ENCODE peak calls at places on chromosomes 4 and X, in seven cellular contexts. L is HCT116, F is SK-N-SH, S is HepG2, Z is Panc1, K is GM12878, I is K562. W is an unnamed sample.

GRCh38 chr4:83207497-83208105 is 77.0 kb downstream of the COQ2 start:
- DNase-seq in L (peak; percentile 83), F (no peak), S (no peak), Z (no peak), K (no peak), I (no peak), W (peak; percentile 64)

GRCh38 chr4:94455081-94455480 is 3.3 kb downstream of the PDLIM5 start:
- DNase-seq in L (no peak), F (no peak), S (peak; percentile 68), Z (no peak), K (no peak), I (no peak), W (no peak)

GRCh38 chr4:141686146-141686775 is 49.9 kb downstream of the IL15 start:
- DNase-seq in L (peak; percentile 67), F (no peak), S (no peak), Z (no peak), K (no peak), I (no peak), W (no peak)

GRCh38 chr4:23614284-23614892 is 275.5 kb downstream of the PPARGC1A start:
- DNase-seq in L (no peak), F (peak; percentile 33), S (peak; percentile 50), Z (no peak), K (no peak), I (peak; percentile 7), W (peak; percentile 76)

GRCh38 chrX:130172127-130172834 is 519 bp downstream of the RAB33A start:
- DNase-seq in L (no peak), F (peak; percentile 48), S (no peak), Z (no peak), K (no peak), I (no peak), W (peak; percentile 15)

GRCh38 chr4:80185787-80186548 is 11.3 kb upstream of the PRDM8 start:
- DNase-seq in L (no peak), F (no peak), S (no peak), Z (no peak), K (no peak), I (no peak), W (peak; percentile 26)

GRCh38 chrX:103475381-103475780 is 43.9 kb downstream of the RAB40A start:
- DNase-seq in L (no peak), F (no peak), S (no peak), Z (no peak), K (no peak), I (no peak), W (no peak)

GRCh38 chrX:107715331-107716044 is 60.1 kb downstream of the TSC22D3 start:
- DNase-seq in L (no peak), F (peak; percentile 30), S (no peak), Z (no peak), K (no peak), I (no peak), W (no peak)

GRCh38 chr4:113675731-113676707 is 85.5 kb downstream of the CAMK2D start:
- DNase-seq in L (no peak), F (no peak), S (peak; percentile 21), Z (no peak), K (no peak), I (no peak), W (no peak)

GRCh38 chrX:39440734-39441305 is 639.6 kb downstream of the MID1IP1 start:
- DNase-seq in L (no peak), F (no peak), S (no peak), Z (no peak), K (no peak), I (no peak), W (no peak)

GRCh38 chr4:53640576-53641459 is 49.5 kb upstream of the LNX1 start:
- DNase-seq in L (no peak), F (no peak), S (no peak), Z (no peak), K (peak; percentile 76), I (no peak), W (no peak)

GRCh38 chr4:73573794-73574528 is 46.3 kb downstream of the RASSF6 start:
- DNase-seq in L (peak; percentile 54), F (peak; percentile 37), S (peak; percentile 79), Z (peak; percentile 24), K (peak; percentile 51), I (peak; percentile 16), W (peak; percentile 96)

GRCh38 chr4:150722908-150723362 is 141.0 kb downstream of the MAB21L2 start:
- DNase-seq in L (no peak), F (no peak), S (no peak), Z (no peak), K (no peak), I (no peak), W (peak; percentile 40)

GRCh38 chr4:120801171-120801758 is 121.3 kb downstream of the PRDM5 start:
- DNase-seq in L (no peak), F (peak; percentile 78), S (no peak), Z (no peak), K (no peak), I (no peak), W (no peak)

GRCh38 chr4:67020079-67020807 is 525.1 kb downstream of the CENPC start:
- DNase-seq in L (no peak), F (no peak), S (no peak), Z (no peak), K (no peak), I (no peak), W (peak; percentile 4)

GRCh38 chr4:165398570-165398969 is 19.8 kb downstream of the CPE start:
- DNase-seq in L (peak; percentile 50), F (peak; percentile 59), S (no peak), Z (no peak), K (no peak), I (peak; percentile 20), W (peak; percentile 67)

GRCh38 chrX:130253916-130254315 is 14.8 kb downstream of the ZNF280C start:
- DNase-seq in L (no peak), F (no peak), S (no peak), Z (no peak), K (no peak), I (no peak), W (no peak)

GRCh38 chrX:148541461-148541983 is 41.1 kb downstream of the AFF2 start:
- DNase-seq in L (no peak), F (no peak), S (no peak), Z (no peak), K (no peak), I (no peak), W (no peak)

GRCh38 chr4:171025776-171026175 is 787.4 kb upstream of the GALNTL6 start:
- DNase-seq in L (no peak), F (no peak), S (no peak), Z (no peak), K (no peak), I (no peak), W (no peak)

DNA sequence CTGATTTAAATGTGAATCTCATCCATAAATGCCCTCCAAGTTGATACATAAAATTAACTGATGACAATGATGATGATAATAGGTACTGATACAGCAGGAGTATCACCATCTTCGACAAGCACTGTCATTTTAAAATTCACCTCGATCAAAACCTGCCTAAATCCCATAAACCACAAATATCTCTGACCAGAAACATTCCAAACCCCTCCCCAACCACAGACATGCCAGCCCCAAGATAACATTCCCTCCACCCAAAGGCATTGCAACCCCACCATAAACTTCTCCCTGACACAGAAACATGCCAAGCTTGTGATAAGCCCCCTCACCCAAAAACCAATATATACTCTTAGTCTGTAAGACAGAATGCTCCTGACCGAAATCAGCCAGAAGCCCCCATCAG is 63.7 kb upstream of the WDFY3 start:
- DNase-seq in L (no peak), F (no peak), S (no peak), Z (no peak), K (no peak), I (no peak), W (no peak)
- TF ChIP-seq REST in L (no peak), F (no peak), S (no peak), Z (no peak), K (no peak), I (no peak), W (no peak)

GRCh38 chr4:30754021-30754420 is 33.9 kb downstream of the PCDH7 start:
- DNase-seq in L (peak; percentile 77), F (no peak), S (no peak), Z (no peak), K (no peak), I (no peak), W (no peak)

GRCh38 chr4:30757357-30757756 is 37.2 kb downstream of the PCDH7 start:
- DNase-seq in L (peak; percentile 98), F (no peak), S (no peak), Z (no peak), K (no peak), I (no peak), W (no peak)

GRCh38 chr4:30756553-30756952 is 36.4 kb downstream of the PCDH7 start:
- DNase-seq in L (no peak), F (no peak), S (no peak), Z (no peak), K (no peak), I (no peak), W (no peak)

GRCh38 chr4:30755306-30755705 is 35.1 kb downstream of the PCDH7 start:
- DNase-seq in L (no peak), F (no peak), S (no peak), Z (no peak), K (no peak), I (no peak), W (no peak)

DNA sequence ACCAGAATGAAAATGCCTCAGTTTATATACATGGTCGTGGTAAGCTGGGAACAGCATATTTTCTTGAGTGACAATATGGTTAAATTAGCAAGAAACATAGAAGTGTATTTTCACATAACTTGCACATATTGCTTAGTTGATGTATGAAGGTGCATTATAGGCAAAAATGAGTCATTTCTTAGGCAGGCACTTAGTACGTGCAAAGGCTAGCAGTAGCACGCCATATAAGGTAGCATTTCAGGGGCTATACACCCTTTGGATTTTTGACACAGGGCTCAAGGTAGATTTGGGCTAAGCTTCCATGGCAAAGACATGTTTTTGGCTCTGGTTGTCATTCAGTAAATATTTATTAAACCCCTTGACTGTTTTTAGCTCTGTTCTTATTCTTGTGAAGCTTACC is 33.1 kb downstream of the PCDH7 start:
- DNase-seq in L (peak; percentile 92), F (no peak), S (no peak), Z (no peak), K (no peak), I (no peak), W (no peak)
- H3K4me1 ChIP-seq in L (peaks cover 81% of the 10 kb centered on the region), F (peaks cover 27% of the 10 kb centered on the region), S (no peaks in the 10 kb centered on the region), Z (peaks cover 9% of the 10 kb centered on the region), K (no peaks in the 10 kb centered on the region), I (no peaks in the 10 kb centered on the region), W (no peaks in the 10 kb centered on the region)

DNA sequence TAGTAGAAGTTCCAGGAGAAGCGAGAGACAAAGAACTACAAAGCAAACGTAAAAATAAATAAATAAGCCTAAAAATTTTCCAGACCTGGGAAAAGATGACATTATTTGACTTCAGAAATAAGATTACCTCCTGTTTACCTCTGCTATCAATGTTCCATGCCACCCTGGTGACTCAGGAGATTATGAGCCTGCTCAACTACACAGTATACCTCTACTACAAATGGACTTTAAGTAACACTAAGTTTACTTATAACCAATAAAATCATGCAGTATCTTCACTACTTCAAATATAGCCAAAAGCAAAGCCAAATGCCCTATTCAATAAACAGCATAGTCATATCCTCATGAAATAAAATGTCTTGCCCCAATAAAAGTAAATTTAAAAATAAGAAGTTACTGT is 105.4 kb downstream of the CYLC1 start:
- DNase-seq in L (no peak), F (no peak), S (no peak), Z (no peak), K (no peak), I (no peak), W (no peak)
- H3K27me3 ChIP-seq in L (no peaks in the 10 kb centered on the region), F (no peaks in the 10 kb centered on the region), S (no peaks in the 10 kb centered on the region), Z (no peaks in the 10 kb centered on the region), K (no peaks in the 10 kb centered on the region), I (no peaks in the 10 kb centered on the region), W (no peaks in the 10 kb centered on the region)

DNA sequence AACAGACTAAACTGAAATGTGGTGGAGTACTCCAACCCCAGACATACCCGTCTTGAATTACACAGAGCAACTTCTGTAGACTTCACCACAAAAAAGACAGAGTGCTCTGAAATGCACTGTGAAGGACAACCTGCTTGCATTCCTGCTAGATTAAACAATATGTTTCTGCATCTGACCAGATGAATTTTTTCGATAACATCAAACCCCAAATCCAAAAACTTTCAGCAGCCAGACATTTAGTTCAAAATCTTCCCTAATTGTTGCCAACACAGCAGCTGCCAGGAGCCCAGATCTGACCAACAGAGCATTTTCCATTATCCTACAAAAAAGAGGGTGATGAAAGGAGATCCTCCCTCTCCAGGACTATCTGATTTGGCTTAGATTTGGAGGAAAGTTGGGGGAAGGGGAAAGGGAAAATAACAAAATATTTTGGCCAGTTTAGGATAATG is 356.5 kb downstream of the PDGFC start:
- DNase-seq in L (no peak), F (no peak), S (no peak), Z (no peak), K (no peak), I (no peak), W (no peak)
- TF ChIP-seq REST in L (no peak), F (no peak), S (no peak), Z (no peak), K (no peak), I (no peak), W (no peak)